ENCODE peak calls at places on chromosomes 3 and 15, in six cellular contexts. B is omental fat pad; E is AG04450; S is cardiac muscle cell; F is fibroblast of the conjunctiva; Q is CD8-positive, alpha-beta T cell. D is an unnamed sample.

GRCh38 chr3:194489736-194490612 is 3.2 kb upstream of the ATP13A3 start:
- DNase-seq in Q (no peak), F (no peak), E (no peak), B (no peak), S (peak), D (no peak)

GRCh38 chr3:187678869-187679268 is 8.7 kb upstream of the SST start:
- DNase-seq in E (peak), B (no peak), F (peak), S (peak), Q (no peak), D (peak)

GRCh38 chr3:197027896-197028710 is 1.5 kb downstream of the MELTF start:
- DNase-seq in E (no peak), B (no peak), F (no peak), Q (no peak), S (no peak), D (no peak)

GRCh38 chr15:70420421-70421196 is 322.9 kb upstream of the TLE3 start:
- DNase-seq in F (no peak), S (no peak), E (no peak), Q (no peak), B (no peak), D (no peak)

GRCh38 chr15:75597667-75598341 is 18.7 kb upstream of the PTPN9 start:
- DNase-seq in Q (no peak), B (no peak), E (no peak), S (peak), F (no peak), D (peak)

GRCh38 chr15:56232058-56232457 is 11.6 kb downstream of the RFX7 start:
- DNase-seq in B (no peak), Q (no peak), F (no peak), E (no peak), S (no peak), D (no peak)

GRCh38 chr3:174440350-174440716 is 418.8 kb upstream of the NAALADL2 start:
- DNase-seq in F (peak), Q (no peak), B (no peak), S (peak), E (no peak), D (peak)

GRCh38 chr3:188082040-188082439 is 71.9 kb upstream of the LPP start:
- DNase-seq in Q (no peak), S (peak), F (no peak), E (no peak), B (no peak), D (no peak)

GRCh38 chr3:64079369-64080160 is 56.3 kb upstream of the PSMD6 start:
- DNase-seq in E (no peak), S (no peak), Q (no peak), F (no peak), B (no peak), D (no peak)